ENCODE peak calls at places on chromosomes 11 and 22, in ten cellular contexts. R is ovary, I is ascending aorta, Y is tibial nerve, K is HFF-Myc, S is breast epithelium, U is cardiac fibroblast, T is HCT116, E is AG04450, J is kidney. Z is an unnamed sample.

GRCh38 chr11:75767228-75767572 is 1.4 kb upstream of the DGAT2 start:
- DNase-seq in R (no peak), I (no peak), Y (no peak), K (no peak), S (no peak), U (no peak), T (no peak), E (no peak), J (peak; percentile 24), Z (no peak)

GRCh38 chr11:88181776-88182175 is 6.5 kb upstream of the RAB38 start:
- DNase-seq in R (no peak), I (no peak), Y (no peak), K (no peak), S (peak; percentile 39), U (no peak), T (no peak), E (no peak), J (no peak), Z (no peak)

GRCh38 chr11:76244311-76245061 is 38.2 kb upstream of the WNT11 start:
- DNase-seq in R (no peak), I (no peak), Y (no peak), K (no peak), S (no peak), U (no peak), T (no peak), E (no peak), J (peak; percentile 57), Z (no peak)

GRCh38 chr11:16184588-16184987 is 171.8 kb downstream of the SOX6 start:
- DNase-seq in R (no peak), I (no peak), Y (no peak), K (peak; percentile 21), S (no peak), U (peak; percentile 37), T (no peak), E (peak; percentile 54), J (no peak), Z (peak; percentile 24)

GRCh38 chr22:48882636-48883200 is 945.0 kb downstream of the BRD1 start:
- DNase-seq in R (no peak), I (no peak), Y (no peak), K (no peak), S (no peak), U (no peak), T (no peak), E (no peak), J (peak; percentile 43), Z (no peak)

GRCh38 chr22:38871360-38872171 is 450 bp downstream of the CBX6 start:
- DNase-seq in R (peak; percentile 42), I (no peak), Y (no peak), K (no peak), S (no peak), U (no peak), T (no peak), E (no peak), J (peak; percentile 83), Z (no peak)

GRCh38 chr11:35515224-35515623 is 10.2 kb downstream of the PAMR1 start:
- DNase-seq in R (no peak), I (no peak), Y (no peak), K (no peak), S (peak; percentile 62), U (peak; percentile 68), T (no peak), E (peak; percentile 73), J (no peak), Z (no peak)

GRCh38 chr11:33670250-33671011 is 30.2 kb downstream of the C11orf91 start:
- DNase-seq in R (no peak), I (no peak), Y (no peak), K (no peak), S (no peak), U (peak; percentile 30), T (no peak), E (no peak), J (no peak), Z (no peak)

GRCh38 chr22:20239063-20239950 is 28.8 kb downstream of the RTN4R start:
- DNase-seq in R (peak; percentile 70), I (no peak), Y (no peak), K (no peak), S (no peak), U (peak; percentile 32), T (no peak), E (no peak), J (no peak), Z (no peak)

GRCh38 chr22:39017596-39018365 is 3.1 kb upstream of the APOBEC3D start:
- DNase-seq in R (no peak), I (no peak), Y (no peak), K (no peak), S (no peak), U (no peak), T (no peak), E (no peak), J (no peak), Z (no peak)

GRCh38 chr11:34929794-34930763 is 13.7 kb downstream of the PDHX start:
- DNase-seq in R (no peak), I (no peak), Y (no peak), K (no peak), S (no peak), U (no peak), T (no peak), E (no peak), J (no peak), Z (no peak)

GRCh38 chr22:43128116-43128515 is 15.1 kb downstream of the MCAT start:
- DNase-seq in R (no peak), I (no peak), Y (no peak), K (no peak), S (no peak), U (no peak), T (no peak), E (no peak), J (no peak), Z (no peak)

GRCh38 chr11:130070829-130071205 is 1.1 kb downstream of the APLP2 start:
- DNase-seq in R (peak; percentile 16), I (no peak), Y (no peak), K (no peak), S (no peak), U (peak; percentile 33), T (no peak), E (no peak), J (peak; percentile 71), Z (no peak)

GRCh38 chr11:30311189-30311588 is 11.7 kb upstream of the ARL14EP start:
- DNase-seq in R (no peak), I (no peak), Y (no peak), K (no peak), S (no peak), U (no peak), T (no peak), E (no peak), J (no peak), Z (no peak)

GRCh38 chr22:37457093-37457893 is 28.9 kb downstream of the MFNG start:
- DNase-seq in R (peak; percentile 15), I (no peak), Y (peak; percentile 81), K (no peak), S (peak; percentile 32), U (peak; percentile 67), T (peak; percentile 79), E (no peak), J (peak; percentile 88), Z (peak; percentile 22)

GRCh38 chr22:26377170-26377825 is 51.8 kb upstream of the ASPHD2 start:
- DNase-seq in R (no peak), I (no peak), Y (no peak), K (no peak), S (no peak), U (peak; percentile 12), T (no peak), E (no peak), J (no peak), Z (no peak)

GRCh38 chr11:92769125-92769524 is 200.3 kb upstream of the MTNR1B start:
- DNase-seq in R (no peak), I (no peak), Y (no peak), K (no peak), S (no peak), U (no peak), T (no peak), E (no peak), J (no peak), Z (no peak)

GRCh38 chr11:92765418-92765817 is 204.0 kb upstream of the MTNR1B start:
- DNase-seq in R (no peak), I (no peak), Y (no peak), K (no peak), S (no peak), U (no peak), T (no peak), E (no peak), J (no peak), Z (no peak)

GRCh38 chr11:92764128-92764527 is 205.3 kb upstream of the MTNR1B start:
- DNase-seq in R (no peak), I (no peak), Y (no peak), K (no peak), S (no peak), U (no peak), T (no peak), E (no peak), J (no peak), Z (no peak)

GRCh38 chr11:92767416-92767815 is 202.0 kb upstream of the MTNR1B start:
- DNase-seq in R (no peak), I (no peak), Y (no peak), K (no peak), S (no peak), U (no peak), T (no peak), E (no peak), J (no peak), Z (no peak)

GRCh38 chr11:92765965-92766371 is 203.5 kb upstream of the MTNR1B start:
- DNase-seq in R (no peak), I (no peak), Y (peak; percentile 8), K (no peak), S (no peak), U (peak; percentile 63), T (no peak), E (no peak), J (peak; percentile 63), Z (no peak)
- H3K4me3 ChIP-seq in R (peak overlapping the region; percentile 14), I (peak overlapping the region; percentile 54), Y (peak overlapping the region; percentile 20), K (no peak overlapping the region), S (peak overlapping the region; percentile 62), U (no peak overlapping the region), T (no peak overlapping the region), E (no peak overlapping the region), J (no peak overlapping the region), Z (peak overlapping the region; percentile 16)

DNA sequence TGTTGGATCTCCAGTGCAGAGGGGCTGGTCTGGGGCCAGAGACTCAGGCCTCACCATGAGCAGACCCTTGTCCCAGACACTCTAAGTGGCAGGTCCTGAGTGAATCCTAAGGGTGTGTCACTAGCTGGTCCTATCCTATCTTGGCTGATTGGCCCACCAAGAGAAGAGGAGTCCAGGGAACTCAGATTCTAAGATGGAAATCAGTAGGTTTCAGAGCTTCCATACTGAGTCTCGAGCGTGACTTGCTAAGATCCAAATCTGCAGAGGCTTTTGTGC is 10.9 kb downstream of the POU2AF1 start:
- DNase-seq in R (no peak), I (no peak), Y (no peak), K (no peak), S (no peak), U (no peak), T (no peak), E (no peak), J (no peak), Z (no peak)
- H3K4me3 ChIP-seq in R (no peak overlapping the region), I (no peak overlapping the region), Y (no peak overlapping the region), K (no peak overlapping the region), S (no peak overlapping the region), U (no peak overlapping the region), T (no peak overlapping the region), E (no peak overlapping the region), J (no peak overlapping the region), Z (no peak overlapping the region)

GRCh38 chr11:12112150-12112520 is 1.7 kb downstream of the MICAL2 start:
- DNase-seq in R (no peak), I (no peak), Y (no peak), K (no peak), S (no peak), U (no peak), T (no peak), E (no peak), J (no peak), Z (no peak)
- H3K4me3 ChIP-seq in R (peak overlapping the region; percentile 72), I (peak overlapping the region; percentile 91), Y (peak overlapping the region; percentile 56), K (peak overlapping the region; percentile 77), S (peak overlapping the region; percentile 75), U (peak overlapping the region; percentile 94), T (no peak overlapping the region), E (peak overlapping the region; percentile 94), J (peak overlapping the region; percentile 24), Z (peak overlapping the region; percentile 79)

GRCh38 chr11:119337581-119338317 is 2.9 kb downstream of the C1QTNF5 start:
- DNase-seq in R (no peak), I (no peak), Y (no peak), K (peak; percentile 29), S (no peak), U (peak; percentile 60), T (no peak), E (peak; percentile 88), J (peak; percentile 64), Z (peak; percentile 31)
- H3K4me3 ChIP-seq in R (no peak overlapping the region), I (no peak overlapping the region), Y (no peak overlapping the region), K (peak overlapping the region; percentile 38), S (no peak overlapping the region), U (peak overlapping the region; percentile 7), T (no peak overlapping the region), E (peak overlapping the region; percentile 48), J (no peak overlapping the region), Z (peak overlapping the region; percentile 50)

Z was measured in astrocyte of the cerebellum.